ENCODE peak calls at places on chromosome 4, in seven cellular contexts. I is upper lobe of left lung, L is adrenal gland, J is fibroblast of mammary gland, E is fibroblast of lung, B is testis, M is foreskin fibroblast. Q is an unnamed sample.

GRCh38 chr4:25656031-25656430 is 380 bp downstream of the SLC34A2 start:
- DNase-seq in I (no peak), L (no peak), J (no peak), E (no peak), B (no peak), M (no peak), Q (no peak)

GRCh38 chr4:80094191-80094590 is 21.2 kb upstream of the ANTXR2 start:
- DNase-seq in I (no peak), L (no peak), J (peak; percentile 40), E (no peak), B (no peak), M (peak; percentile 64), Q (no peak)

GRCh38 chr4:56704074-56704473 is 23.0 kb upstream of the HOPX start:
- DNase-seq in I (peak; percentile 21), L (no peak), J (no peak), E (no peak), B (peak; percentile 40), M (no peak), Q (no peak)

GRCh38 chr4:54099287-54099958 is 540 bp upstream of the GSX2 start:
- DNase-seq in I (peak; percentile 58), L (no peak), J (no peak), E (peak; percentile 67), B (no peak), M (no peak), Q (peak; percentile 33)

GRCh38 chr4:184417802-184418511 is 56.4 kb downstream of the IRF2 start:
- DNase-seq in I (no peak), L (peak; percentile 64), J (peak; percentile 94), E (peak; percentile 88), B (no peak), M (peak; percentile 80), Q (peak; percentile 86)

GRCh38 chr4:156981262-156981661 is 9.7 kb upstream of the PDGFC start:
- DNase-seq in I (no peak), L (no peak), J (peak; percentile 40), E (no peak), B (no peak), M (no peak), Q (no peak)

GRCh38 chr4:85776091-85776490 is 301.1 kb downstream of the ARHGAP24 start:
- DNase-seq in I (no peak), L (no peak), J (no peak), E (peak; percentile 38), B (no peak), M (no peak), Q (peak; percentile 51)

GRCh38 chr4:148444296-148445070 is 2.3 kb upstream of the NR3C2 start:
- DNase-seq in I (peak; percentile 91), L (peak; percentile 69), J (no peak), E (peak; percentile 9), B (peak; percentile 18), M (no peak), Q (no peak)

GRCh38 chr4:15836362-15836761 is 58.2 kb downstream of the CD38 start:
- DNase-seq in I (no peak), L (no peak), J (peak; percentile 40), E (no peak), B (no peak), M (no peak), Q (no peak)

GRCh38 chr4:76210502-76210901 is 3.1 kb downstream of the SCARB2 start:
- DNase-seq in I (no peak), L (no peak), J (no peak), E (no peak), B (no peak), M (no peak), Q (no peak)

GRCh38 chr4:73867783-73868182 is 1.4 kb upstream of the CXCL1 start:
- DNase-seq in I (no peak), L (no peak), J (no peak), E (peak; percentile 13), B (no peak), M (no peak), Q (peak; percentile 19)

GRCh38 chr4:8274772-8275241 is 5.3 kb downstream of the HTRA3 start:
- DNase-seq in I (peak; percentile 90), L (peak; percentile 85), J (peak; percentile 97), E (peak; percentile 90), B (peak; percentile 85), M (peak; percentile 98), Q (peak; percentile 93)

GRCh38 chr4:73181231-73181630 is 77.4 kb downstream of the ANKRD17 start:
- DNase-seq in I (no peak), L (no peak), J (no peak), E (no peak), B (no peak), M (no peak), Q (no peak)

GRCh38 chr4:107562306-107562705 is 157.7 kb downstream of the PAPSS1 start:
- DNase-seq in I (no peak), L (no peak), J (no peak), E (no peak), B (no peak), M (no peak), Q (no peak)

GRCh38 chr4:122118243-122118642 is 33.9 kb upstream of the BLTP1 start:
- DNase-seq in I (no peak), L (no peak), J (no peak), E (no peak), B (no peak), M (no peak), Q (no peak)

GRCh38 chr4:27000122-27000521 is 139.5 kb downstream of the STIM2 start:
- DNase-seq in I (no peak), L (no peak), J (no peak), E (no peak), B (no peak), M (no peak), Q (no peak)

GRCh38 chr4:788006-788635 is 37.8 kb downstream of the CPLX1 start:
- DNase-seq in I (no peak), L (no peak), J (no peak), E (no peak), B (no peak), M (no peak), Q (no peak)

GRCh38 chr4:21858971-21859370 is 89.6 kb downstream of the KCNIP4 start:
- DNase-seq in I (no peak), L (no peak), J (peak; percentile 73), E (peak; percentile 63), B (no peak), M (peak; percentile 47), Q (peak; percentile 31)

DNA sequence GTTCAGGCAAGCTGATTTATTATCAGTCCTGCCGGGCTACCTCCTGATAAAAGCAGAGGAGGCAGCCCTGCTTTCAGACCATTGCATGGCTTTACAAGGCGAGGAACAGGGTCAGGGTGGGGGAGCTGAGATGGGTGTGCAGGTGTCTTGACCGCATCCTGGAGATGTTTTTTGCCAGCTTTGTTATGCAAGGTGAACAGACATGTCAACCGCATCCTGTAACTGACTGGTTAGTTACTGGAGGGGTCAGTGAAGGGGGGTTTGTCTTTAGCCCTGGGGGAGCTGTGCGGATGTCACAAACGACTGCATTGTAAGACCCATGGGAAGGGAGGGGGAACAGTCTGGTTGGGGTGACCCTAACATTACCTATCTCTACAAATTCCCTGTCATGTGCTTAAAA is 10.0 kb downstream of the ADAM29 start:
- DNase-seq in I (no peak), L (no peak), J (no peak), E (no peak), B (no peak), M (no peak), Q (no peak)
- H3K4me3 ChIP-seq in I (no peak overlapping the region), L (no peak overlapping the region), J (no peak overlapping the region), E (no peak overlapping the region), B (no peak overlapping the region), M (no peak overlapping the region), Q (no peak overlapping the region)

DNA sequence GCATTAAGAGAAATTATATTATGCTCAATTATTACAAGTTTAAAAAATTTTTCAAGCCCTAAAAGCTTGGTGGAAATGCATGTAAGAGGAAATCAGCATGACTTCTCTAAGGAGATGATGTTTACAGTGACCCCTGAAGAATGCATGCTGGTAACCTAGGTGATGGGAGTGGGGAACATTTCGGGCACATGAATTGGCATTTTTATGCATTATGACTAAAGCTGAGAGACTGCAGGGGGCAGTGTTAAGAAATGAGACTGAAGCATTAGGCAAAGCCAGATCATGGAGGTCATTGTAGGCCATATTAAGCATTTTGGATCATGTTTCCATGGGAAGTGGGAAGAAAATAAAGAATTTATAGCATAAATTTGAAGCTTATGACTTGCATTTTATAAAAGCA is 421.3 kb downstream of the FAT4 start:
- DNase-seq in I (no peak), L (no peak), J (peak; percentile 59), E (peak; percentile 54), B (no peak), M (peak; percentile 85), Q (peak; percentile 80)
- TF ChIP-seq CTCF in I (no peak), L (no peak), J (peak; percentile 39), E (peak; percentile 26), B (no peak), M (peak; percentile 8), Q (peak; percentile 30)

GRCh38 chr4:151866266-151866918 is 105.6 kb upstream of the GATB start:
- DNase-seq in I (no peak), L (no peak), J (no peak), E (peak; percentile 49), B (no peak), M (no peak), Q (no peak)
- H3K4me3 ChIP-seq in I (no peak overlapping the region), L (no peak overlapping the region), J (no peak overlapping the region), E (no peak overlapping the region), B (no peak overlapping the region), M (no peak overlapping the region), Q (no peak overlapping the region)

DNA sequence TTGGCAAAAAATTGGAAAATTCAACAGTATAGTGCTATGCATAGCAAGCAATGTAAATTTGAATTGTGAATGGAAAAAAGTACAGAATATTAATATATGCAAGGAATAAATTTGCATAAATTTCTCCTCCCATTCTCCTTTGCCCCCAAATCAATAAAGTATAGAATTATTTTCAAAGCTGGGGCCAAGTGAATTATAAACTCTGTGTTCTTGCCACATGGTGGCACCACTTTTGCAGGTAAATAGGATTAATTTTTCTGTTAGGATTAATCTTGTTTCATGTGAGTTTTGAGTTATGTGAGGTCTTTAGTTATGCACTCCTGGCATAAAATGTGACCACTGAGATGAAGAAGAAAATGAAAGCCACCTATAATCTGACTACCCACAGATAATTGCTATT is 19.9 kb downstream of the COPS4 start:
- DNase-seq in I (no peak), L (no peak), J (peak; percentile 41), E (peak; percentile 13), B (no peak), M (no peak), Q (peak; percentile 16)
- TF ChIP-seq CTCF in I (peak; percentile 15), L (peak; percentile 34), J (peak; percentile 41), E (peak; percentile 35), B (peak; percentile 8), M (peak; percentile 32), Q (peak; percentile 48)

GRCh38 chr4:141635726-141636076 is 682 bp upstream of the IL15 start:
- DNase-seq in I (no peak), L (no peak), J (no peak), E (no peak), B (no peak), M (no peak), Q (no peak)

GRCh38 chr4:141636077-141636770 is at the start of gene IL15:
- DNase-seq in I (peak; percentile 94), L (peak; percentile 78), J (peak; percentile 41), E (peak; percentile 61), B (peak; percentile 54), M (peak; percentile 31), Q (peak; percentile 77)

GRCh38 chr4:141636771-141637460 is 533 bp downstream of the IL15 start:
- DNase-seq in I (peak; percentile 90), L (no peak), J (peak; percentile 40), E (peak; percentile 69), B (peak; percentile 18), M (peak; percentile 48), Q (peak; percentile 67)

GRCh38 chr4:141640692-141641091 is 4.3 kb downstream of the IL15 start:
- DNase-seq in I (no peak), L (no peak), J (no peak), E (no peak), B (no peak), M (no peak), Q (no peak)

GRCh38 chr4:141637565-141637964 is 1.2 kb downstream of the IL15 start:
- DNase-seq in I (no peak), L (no peak), J (no peak), E (peak; percentile 30), B (no peak), M (no peak), Q (no peak)
- H3K4me3 ChIP-seq in I (peak overlapping the region; percentile 88), L (no peak overlapping the region), J (peak overlapping the region; percentile 82), E (peak overlapping the region; percentile 83), B (no peak overlapping the region), M (peak overlapping the region; percentile 85), Q (peak overlapping the region; percentile 84)